ENCODE peak calls at places on chromosomes 16 and 17, in four cellular contexts. One of them, this sample, is unnamed.

GRCh38 chr17:50976951-50977472 is 110.9 kb upstream of the TOB1 start:
- DNase-seq in GM23338: no peak
- DNase-seq in hepatic stellate cell: no peak
- DNase-seq in ELR: no peak
- DNase-seq in this sample: no peak

GRCh38 chr16:89962754-89963498 is 14.4 kb downstream of the DEF8 start:
- DNase-seq in hepatic stellate cell: no peak
- DNase-seq in GM23338: no peak
- DNase-seq in ELR: no peak
- DNase-seq in this sample: no peak

GRCh38 chr16:67207116-67207856 is 8.4 kb downstream of the ELMO3 start:
- DNase-seq in GM23338: no peak
- DNase-seq in hepatic stellate cell: no peak
- DNase-seq in ELR: no peak
- DNase-seq in this sample: no peak

GRCh38 chr17:17495448-17496188 is 577 bp downstream of the RASD1 start:
- DNase-seq in GM23338: peak
- DNase-seq in ELR: no peak
- DNase-seq in hepatic stellate cell: no peak
- DNase-seq in this sample: no peak

GRCh38 chr17:48882272-48882671 is 10.3 kb upstream of the ATP5MC1 start:
- DNase-seq in GM23338: no peak
- DNase-seq in ELR: no peak
- DNase-seq in hepatic stellate cell: no peak
- DNase-seq in this sample: no peak

GRCh38 chr16:80806957-80807356 is 2.6 kb upstream of the CDYL2 start:
- DNase-seq in GM23338: no peak
- DNase-seq in hepatic stellate cell: peak
- DNase-seq in ELR: peak
- DNase-seq in this sample: no peak

GRCh38 chr17:20085283-20085875 is 76.2 kb downstream of the SPECC1 start:
- DNase-seq in GM23338: no peak
- DNase-seq in ELR: no peak
- DNase-seq in hepatic stellate cell: no peak
- DNase-seq in this sample: no peak

GRCh38 chr16:66695935-66696668 is 441 bp downstream of the CMTM4 start:
- DNase-seq in GM23338: peak
- DNase-seq in ELR: no peak
- DNase-seq in hepatic stellate cell: no peak
- DNase-seq in this sample: no peak

GRCh38 chr17:53516643-53517042 is 306.1 kb upstream of the KIF2B start:
- DNase-seq in GM23338: peak
- DNase-seq in ELR: peak
- DNase-seq in hepatic stellate cell: no peak
- DNase-seq in this sample: no peak

GRCh38 chr16:12874135-12874534 is 27.3 kb upstream of the SHISA9 start:
- DNase-seq in GM23338: peak
- DNase-seq in ELR: peak
- DNase-seq in hepatic stellate cell: no peak
- DNase-seq in this sample: no peak

GRCh38 chr17:73791644-73792043 is 147.4 kb upstream of the SDK2 start:
- DNase-seq in GM23338: no peak
- DNase-seq in hepatic stellate cell: no peak
- DNase-seq in ELR: no peak
- DNase-seq in this sample: no peak

GRCh38 chr17:39151680-39152058 is 232 bp upstream of the PLXDC1 start:
- DNase-seq in ELR: no peak
- DNase-seq in GM23338: no peak
- DNase-seq in hepatic stellate cell: no peak
- DNase-seq in this sample: no peak

GRCh38 chr17:81978901-81979298 is 1.5 kb downstream of the ASPSCR1 start:
- DNase-seq in GM23338: no peak
- DNase-seq in ELR: no peak
- DNase-seq in hepatic stellate cell: no peak
- DNase-seq in this sample: no peak